ENCODE peak calls at places on chromosomes 16 and 17, in ten cellular contexts. J is fibroblast of lung; U is adrenal gland; S is hepatocyte; L is CD8-positive, alpha-beta memory T cell; W is H9; R is heart left ventricle; O is Panc1; D is CD8-positive, alpha-beta T cell; M is effector memory CD4-positive, alpha-beta T cell. E is an unnamed sample.

GRCh38 chr17:56897646-56898424 is 16.0 kb downstream of the TRIM25 start:
- DNase-seq in M (no peak), J (no peak), O (no peak), L (no peak), R (no peak), S (no peak), W (no peak), D (no peak), U (no peak), E (no peak)

GRCh38 chr16:80788016-80788415 is 16.4 kb downstream of the CDYL2 start:
- DNase-seq in M (no peak), W (no peak), U (no peak), O (no peak), J (no peak), D (no peak), L (no peak), S (no peak), R (no peak), E (no peak)

GRCh38 chr17:3961564-3962047 is 2.6 kb downstream of the ATP2A3 start:
- DNase-seq in J (no peak), M (peak; percentile 21), O (no peak), L (no peak), W (no peak), U (no peak), R (no peak), S (no peak), D (peak; percentile 68), E (no peak)

GRCh38 chr16:3971261-3971660 is 90.7 kb upstream of the CREBBP start:
- DNase-seq in M (no peak), S (peak; percentile 32), D (no peak), O (no peak), R (no peak), W (no peak), J (peak; percentile 91), L (no peak), U (no peak), E (no peak)

GRCh38 chr17:29078183-29079045 is 35.5 kb downstream of the PIPOX start:
- DNase-seq in W (no peak), J (no peak), R (peak; percentile 71), L (no peak), D (no peak), M (no peak), S (no peak), U (peak; percentile 30), O (no peak), E (no peak)

GRCh38 chr16:17246577-17246885 is 224.2 kb downstream of the XYLT1 start:
- DNase-seq in S (no peak), R (no peak), O (no peak), D (no peak), U (no peak), J (no peak), W (no peak), L (no peak), M (no peak), E (no peak)

GRCh38 chr17:81563861-81564586 is 11.9 kb upstream of the FAAP100 start:
- DNase-seq in W (no peak), U (no peak), S (no peak), L (no peak), J (peak; percentile 87), O (no peak), M (no peak), D (no peak), R (no peak), E (no peak)

GRCh38 chr17:2916362-2916928 is 120.2 kb downstream of the RAP1GAP2 start:
- DNase-seq in J (no peak), L (no peak), M (no peak), W (no peak), O (no peak), S (peak; percentile 2), U (no peak), D (no peak), R (no peak), E (no peak)

GRCh38 chr17:50634915-50635719 is 436 bp downstream of the ABCC3 start:
- DNase-seq in S (no peak), R (no peak), D (no peak), O (no peak), M (no peak), U (no peak), L (no peak), J (no peak), W (no peak), E (no peak)

GRCh38 chr17:50636804-50637195 is 2.1 kb downstream of the ABCC3 start:
- DNase-seq in O (no peak), R (no peak), W (no peak), D (no peak), L (no peak), U (no peak), S (no peak), J (no peak), M (no peak), E (no peak)

GRCh38 chr17:50637829-50638571 is 3.3 kb downstream of the ABCC3 start:
- DNase-seq in S (no peak), D (no peak), J (no peak), R (no peak), L (no peak), U (no peak), M (no peak), O (no peak), W (no peak), E (no peak)

GRCh38 chr17:50635720-50636144 is 1.1 kb downstream of the ABCC3 start:
- DNase-seq in D (no peak), J (no peak), O (no peak), S (no peak), M (no peak), U (no peak), W (no peak), L (no peak), R (no peak), E (no peak)

GRCh38 chr17:50636145-50636803 is 1.6 kb downstream of the ABCC3 start:
- DNase-seq in L (no peak), D (no peak), J (no peak), M (no peak), S (no peak), R (no peak), W (no peak), U (no peak), O (no peak), E (no peak)
- H3K4me1 ChIP-seq in L (no peaks in the 10 kb centered on the region), D (peaks cover 5% of the 10 kb centered on the region), J (peaks cover 32% of the 10 kb centered on the region), M (peaks cover 8% of the 10 kb centered on the region), S (peaks cover 46% of the 10 kb centered on the region), R (peaks cover 15% of the 10 kb centered on the region), W (no peaks in the 10 kb centered on the region), U (peaks cover 60% of the 10 kb centered on the region), O (peaks cover 90% of the 10 kb centered on the region), E (no peaks in the 10 kb centered on the region)

DNA sequence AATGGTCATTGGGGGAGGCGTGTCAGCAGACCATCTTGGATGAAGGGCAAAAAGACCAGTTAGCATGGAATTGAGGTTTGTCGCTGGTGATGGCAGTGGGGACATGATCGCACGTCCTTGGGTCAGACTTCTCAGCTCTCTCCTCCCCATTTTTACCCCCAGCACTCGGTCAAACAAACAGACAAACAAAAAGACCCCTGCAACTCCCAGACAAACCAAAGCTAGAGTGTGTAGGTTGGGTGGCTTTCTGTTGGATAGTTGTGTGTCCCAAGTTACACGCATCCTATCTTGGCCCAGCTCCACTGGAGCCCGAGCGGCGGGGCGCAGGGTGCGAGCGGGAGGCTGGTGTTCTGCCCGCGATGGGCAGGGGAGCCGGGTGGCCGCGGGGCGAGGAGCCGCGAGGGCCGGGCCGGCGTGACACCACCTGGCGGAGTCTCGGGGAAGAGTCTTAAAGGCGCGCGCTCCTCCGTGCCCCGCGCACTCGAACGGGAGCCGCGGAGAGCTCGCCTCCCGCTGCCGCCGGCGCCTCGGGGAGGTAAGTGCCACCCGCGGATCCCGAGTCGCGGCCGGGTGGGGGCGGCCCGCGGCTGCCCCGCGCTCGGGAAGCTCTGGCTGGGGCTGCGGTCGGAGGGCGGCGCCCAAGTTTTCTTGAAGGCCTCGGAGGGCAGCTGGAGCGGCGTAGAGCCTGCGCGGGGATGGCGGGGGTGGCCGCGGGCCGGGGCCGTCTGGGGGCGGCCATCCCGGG is 18.5 kb upstream of the NTN1 start:
- DNase-seq in D (peak; percentile 36), R (no peak), S (peak; percentile 55), J (no peak), O (no peak), U (no peak), M (no peak), L (no peak), W (peak; percentile 63), E (peak; percentile 28)
- H3K27me3 ChIP-seq in D (peaks cover 37% of the 10 kb centered on the region), R (peaks cover 12% of the 10 kb centered on the region), S (peaks cover 73% of the 10 kb centered on the region), J (peaks cover 16% of the 10 kb centered on the region), O (no peaks in the 10 kb centered on the region), U (peaks cover 42% of the 10 kb centered on the region), M (peaks cover 34% of the 10 kb centered on the region), L (peaks cover 25% of the 10 kb centered on the region), W (peaks cover 50% of the 10 kb centered on the region), E (peaks cover 6% of the 10 kb centered on the region)

GRCh38 chr17:63962298-63962744 is 10.4 kb downstream of the SCN4A start:
- DNase-seq in D (no peak), L (no peak), J (no peak), W (no peak), U (peak; percentile 42), M (no peak), S (no peak), R (no peak), O (no peak), E (no peak)
- H3K27ac ChIP-seq in D (no peak overlapping the region), L (no peak overlapping the region), J (no peak overlapping the region), W (no peak overlapping the region), U (peak overlapping the region; percentile 82), M (no peak overlapping the region), S (no peak overlapping the region), R (peak overlapping the region; percentile 51), O (no peak overlapping the region), E (peak overlapping the region; percentile 52)

GRCh38 chr16:12433691-12434390 is 369.8 kb downstream of the CPPED1 start:
- DNase-seq in O (no peak), R (no peak), L (no peak), W (no peak), U (no peak), J (no peak), M (no peak), S (no peak), D (no peak), E (no peak)

GRCh38 chr16:12435730-12436129 is 368.0 kb downstream of the CPPED1 start:
- DNase-seq in W (peak; percentile 32), M (no peak), R (no peak), J (no peak), D (no peak), O (no peak), L (no peak), S (no peak), U (no peak), E (no peak)

GRCh38 chr16:12431547-12431946 is 372.1 kb downstream of the CPPED1 start:
- DNase-seq in S (no peak), U (no peak), D (no peak), J (no peak), R (no peak), M (no peak), L (no peak), O (no peak), W (no peak), E (no peak)

GRCh38 chr16:12436201-12436657 is 367.5 kb downstream of the CPPED1 start:
- DNase-seq in O (no peak), J (no peak), S (no peak), W (peak; percentile 70), R (no peak), L (no peak), U (no peak), D (no peak), M (no peak), E (no peak)

DNA sequence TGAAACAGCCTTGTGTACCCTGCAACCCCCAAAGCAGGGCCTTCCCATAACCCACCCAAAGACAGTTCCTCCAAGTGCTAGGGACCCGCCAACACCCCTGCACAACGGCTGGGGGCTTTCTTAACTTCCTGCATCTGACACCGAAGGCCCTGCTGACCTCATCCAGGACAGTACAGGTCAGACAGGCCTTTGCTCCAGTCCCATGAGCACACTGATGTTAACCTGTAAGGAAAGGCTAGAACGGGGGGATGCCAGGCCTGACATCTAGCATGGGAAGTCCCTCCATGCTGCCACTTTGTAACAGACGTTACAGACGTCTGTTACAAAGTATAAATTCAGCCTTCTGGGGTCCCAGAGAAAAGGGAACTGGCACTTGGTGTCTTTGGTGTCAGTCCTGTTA is 369.1 kb downstream of the CPPED1 start:
- DNase-seq in R (no peak), D (no peak), O (no peak), S (no peak), M (no peak), W (no peak), U (no peak), L (no peak), J (no peak), E (no peak)
- H3K4me1 ChIP-seq in R (no peaks in the 10 kb centered on the region), D (no peaks in the 10 kb centered on the region), O (no peaks in the 10 kb centered on the region), S (no peaks in the 10 kb centered on the region), M (no peaks in the 10 kb centered on the region), W (no peaks in the 10 kb centered on the region), U (no peaks in the 10 kb centered on the region), L (no peaks in the 10 kb centered on the region), J (no peaks in the 10 kb centered on the region), E (no peaks in the 10 kb centered on the region)